ENCODE peak calls at places on chromosomes 6 and 20, in ten cellular contexts. One of them, this sample, is unnamed.

GRCh38 chr6:56677559-56677958 is 34.9 kb upstream of the DST start:
- DNase-seq in fibroblast of the conjunctiva: no peak
- DNase-seq in AG04450: no peak
- DNase-seq in mammary epithelial cell: peak; percentile 42
- DNase-seq in HAP-1: no peak
- DNase-seq in NCI-H226: peak; percentile 31
- DNase-seq in brain microvascular endothelial cell: no peak
- DNase-seq in fibroblast of gingiva: peak; percentile 38
- DNase-seq in kidney: no peak
- DNase-seq in cerebellar nuclear complex: no peak
- DNase-seq in this sample: no peak

GRCh38 chr20:36854343-36855240 is 21.3 kb upstream of the TLDC2 start:
- DNase-seq in fibroblast of the conjunctiva: no peak
- DNase-seq in fibroblast of gingiva: no peak
- DNase-seq in cerebellar nuclear complex: no peak
- DNase-seq in brain microvascular endothelial cell: no peak
- DNase-seq in HAP-1: no peak
- DNase-seq in AG04450: no peak
- DNase-seq in kidney: no peak
- DNase-seq in NCI-H226: peak; percentile 77
- DNase-seq in mammary epithelial cell: no peak
- DNase-seq in this sample: no peak

GRCh38 chr6:81761197-81761596 is 8.7 kb upstream of the TENT5A start:
- DNase-seq in AG04450: no peak
- DNase-seq in fibroblast of gingiva: no peak
- DNase-seq in NCI-H226: peak; percentile 38
- DNase-seq in HAP-1: no peak
- DNase-seq in fibroblast of the conjunctiva: no peak
- DNase-seq in kidney: no peak
- DNase-seq in mammary epithelial cell: peak; percentile 54
- DNase-seq in brain microvascular endothelial cell: no peak
- DNase-seq in cerebellar nuclear complex: no peak
- DNase-seq in this sample: no peak

GRCh38 chr6:1771324-1771723 is 161.6 kb downstream of the FOXC1 start:
- DNase-seq in kidney: no peak
- DNase-seq in brain microvascular endothelial cell: peak; percentile 37
- DNase-seq in HAP-1: peak; percentile 80
- DNase-seq in AG04450: no peak
- DNase-seq in NCI-H226: peak; percentile 15
- DNase-seq in mammary epithelial cell: peak; percentile 76
- DNase-seq in fibroblast of gingiva: no peak
- DNase-seq in cerebellar nuclear complex: no peak
- DNase-seq in fibroblast of the conjunctiva: no peak
- DNase-seq in this sample: peak; percentile 5

GRCh38 chr6:150696156-150696555 is 96.5 kb downstream of the PLEKHG1 start:
- DNase-seq in brain microvascular endothelial cell: no peak
- DNase-seq in fibroblast of the conjunctiva: no peak
- DNase-seq in HAP-1: no peak
- DNase-seq in fibroblast of gingiva: no peak
- DNase-seq in NCI-H226: no peak
- DNase-seq in kidney: no peak
- DNase-seq in cerebellar nuclear complex: no peak
- DNase-seq in mammary epithelial cell: no peak
- DNase-seq in AG04450: no peak
- DNase-seq in this sample: no peak

GRCh38 chr6:167748458-167749379 is 78.0 kb upstream of the AFDN start:
- DNase-seq in AG04450: no peak
- DNase-seq in brain microvascular endothelial cell: no peak
- DNase-seq in cerebellar nuclear complex: no peak
- DNase-seq in fibroblast of the conjunctiva: no peak
- DNase-seq in NCI-H226: peak; percentile 45
- DNase-seq in HAP-1: no peak
- DNase-seq in mammary epithelial cell: no peak
- DNase-seq in kidney: peak; percentile 85
- DNase-seq in fibroblast of gingiva: no peak
- DNase-seq in this sample: no peak

GRCh38 chr6:1348675-1349074 is 36.8 kb downstream of the FOXQ1 start:
- DNase-seq in HAP-1: no peak
- DNase-seq in cerebellar nuclear complex: no peak
- DNase-seq in AG04450: no peak
- DNase-seq in fibroblast of the conjunctiva: peak; percentile 46
- DNase-seq in fibroblast of gingiva: peak; percentile 80
- DNase-seq in NCI-H226: no peak
- DNase-seq in kidney: no peak
- DNase-seq in mammary epithelial cell: no peak
- DNase-seq in brain microvascular endothelial cell: no peak
- DNase-seq in this sample: no peak

GRCh38 chr20:48957521-48957920 is 36.0 kb downstream of the ARFGEF2 start:
- DNase-seq in fibroblast of the conjunctiva: no peak
- DNase-seq in HAP-1: no peak
- DNase-seq in brain microvascular endothelial cell: no peak
- DNase-seq in fibroblast of gingiva: no peak
- DNase-seq in kidney: no peak
- DNase-seq in NCI-H226: peak; percentile 6
- DNase-seq in AG04450: no peak
- DNase-seq in mammary epithelial cell: no peak
- DNase-seq in cerebellar nuclear complex: no peak
- DNase-seq in this sample: no peak

GRCh38 chr6:168377856-168378832 is 58.6 kb upstream of the DACT2 start:
- DNase-seq in kidney: no peak
- DNase-seq in mammary epithelial cell: no peak
- DNase-seq in HAP-1: no peak
- DNase-seq in fibroblast of the conjunctiva: no peak
- DNase-seq in cerebellar nuclear complex: no peak
- DNase-seq in NCI-H226: no peak
- DNase-seq in brain microvascular endothelial cell: no peak
- DNase-seq in AG04450: no peak
- DNase-seq in fibroblast of gingiva: no peak
- DNase-seq in this sample: no peak

GRCh38 chr20:37669062-37669772 is 24.6 kb upstream of the CTNNBL1 start:
- DNase-seq in brain microvascular endothelial cell: no peak
- DNase-seq in HAP-1: no peak
- DNase-seq in NCI-H226: no peak
- DNase-seq in AG04450: no peak
- DNase-seq in fibroblast of the conjunctiva: no peak
- DNase-seq in cerebellar nuclear complex: no peak
- DNase-seq in mammary epithelial cell: peak; percentile 30
- DNase-seq in kidney: no peak
- DNase-seq in fibroblast of gingiva: no peak
- DNase-seq in this sample: peak; percentile 17

GRCh38 chr20:33209789-33210188 is 7.4 kb upstream of the BPIFA3 start:
- DNase-seq in fibroblast of the conjunctiva: peak; percentile 4
- DNase-seq in cerebellar nuclear complex: no peak
- DNase-seq in brain microvascular endothelial cell: peak; percentile 11
- DNase-seq in AG04450: peak; percentile 20
- DNase-seq in mammary epithelial cell: peak; percentile 47
- DNase-seq in fibroblast of gingiva: peak; percentile 18
- DNase-seq in HAP-1: peak; percentile 43
- DNase-seq in kidney: peak; percentile 80
- DNase-seq in NCI-H226: peak; percentile 59
- DNase-seq in this sample: peak; percentile 17

GRCh38 chr20:288956-289692 is 1.4 kb downstream of the C20orf96 start:
- DNase-seq in AG04450: no peak
- DNase-seq in fibroblast of gingiva: no peak
- DNase-seq in cerebellar nuclear complex: no peak
- DNase-seq in kidney: no peak
- DNase-seq in fibroblast of the conjunctiva: no peak
- DNase-seq in HAP-1: no peak
- DNase-seq in mammary epithelial cell: no peak
- DNase-seq in NCI-H226: no peak
- DNase-seq in brain microvascular endothelial cell: no peak
- DNase-seq in this sample: no peak

GRCh38 chr6:160379464-160379863 is 31.3 kb downstream of the SLC22A3 start:
- DNase-seq in cerebellar nuclear complex: no peak
- DNase-seq in mammary epithelial cell: peak; percentile 71
- DNase-seq in fibroblast of gingiva: peak; percentile 52
- DNase-seq in brain microvascular endothelial cell: no peak
- DNase-seq in AG04450: no peak
- DNase-seq in NCI-H226: peak; percentile 26
- DNase-seq in HAP-1: no peak
- DNase-seq in kidney: no peak
- DNase-seq in fibroblast of the conjunctiva: no peak
- DNase-seq in this sample: no peak

GRCh38 chr6:139542351-139542750 is 167.9 kb upstream of the CITED2 start:
- DNase-seq in fibroblast of gingiva: no peak
- DNase-seq in HAP-1: no peak
- DNase-seq in brain microvascular endothelial cell: no peak
- DNase-seq in cerebellar nuclear complex: no peak
- DNase-seq in AG04450: no peak
- DNase-seq in fibroblast of the conjunctiva: no peak
- DNase-seq in NCI-H226: no peak
- DNase-seq in mammary epithelial cell: no peak
- DNase-seq in kidney: no peak
- DNase-seq in this sample: no peak

GRCh38 chr6:84422380-84422968 is 195.0 kb upstream of the CEP162 start:
- DNase-seq in HAP-1: peak; percentile 33
- DNase-seq in AG04450: peak; percentile 15
- DNase-seq in mammary epithelial cell: peak; percentile 21
- DNase-seq in fibroblast of gingiva: peak; percentile 59
- DNase-seq in NCI-H226: no peak
- DNase-seq in brain microvascular endothelial cell: peak; percentile 82
- DNase-seq in kidney: peak; percentile 74
- DNase-seq in fibroblast of the conjunctiva: peak; percentile 49
- DNase-seq in cerebellar nuclear complex: no peak
- DNase-seq in this sample: no peak

GRCh38 chr6:126631343-126631742 is 291.4 kb downstream of the CENPW start:
- DNase-seq in HAP-1: no peak
- DNase-seq in AG04450: no peak
- DNase-seq in brain microvascular endothelial cell: no peak
- DNase-seq in fibroblast of gingiva: peak; percentile 3
- DNase-seq in NCI-H226: no peak
- DNase-seq in kidney: no peak
- DNase-seq in fibroblast of the conjunctiva: peak; percentile 9
- DNase-seq in mammary epithelial cell: no peak
- DNase-seq in cerebellar nuclear complex: no peak
- DNase-seq in this sample: no peak

This sample was measured in Jurkat, Clone E6-1.